ENCODE peak calls at places on chromosomes 5 and 9, in six cellular contexts. O, J, F, P, H and G are unnamed samples.

GRCh38 chr9:73995836-73996235 is 501.3 kb upstream of the RORB start:
- DNase-seq in O (no peak), J (no peak), F (no peak), P (no peak), H (no peak), G (no peak)

GRCh38 chr9:2923810-2924768 is 80.2 kb upstream of the PUM3 start:
- DNase-seq in O (no peak), H (no peak), J (peak), F (no peak), P (no peak), G (no peak)

GRCh38 chr9:32832354-32832753 is 49.0 kb downstream of the TMEM215 start:
- DNase-seq in O (no peak), J (no peak), H (no peak), P (no peak), F (no peak), G (no peak)

GRCh38 chr5:127813633-127814171 is 110.5 kb downstream of the CCDC192 start:
- DNase-seq in F (no peak), P (no peak), O (no peak), H (no peak), J (no peak), G (no peak)

GRCh38 chr5:87121315-87122170 is 146.1 kb upstream of the RASA1 start:
- DNase-seq in O (no peak), P (no peak), F (no peak), J (no peak), H (no peak), G (no peak)

GRCh38 chr9:124450241-124450924 is at the start of gene ADGRD2:
- DNase-seq in F (no peak), O (peak), P (no peak), J (peak), H (peak), G (no peak)

GRCh38 chr5:56585973-56586740 is 229.2 kb upstream of the MAP3K1 start:
- DNase-seq in F (peak), J (no peak), P (no peak), O (peak), H (peak), G (no peak)

GRCh38 chr5:66807743-66808142 is 211.6 kb downstream of the MAST4 start:
- DNase-seq in F (no peak), J (no peak), H (no peak), P (no peak), O (no peak), G (no peak)

GRCh38 chr9:90838098-90838497 is 36.5 kb downstream of the SYK start:
- DNase-seq in O (no peak), J (peak), F (no peak), H (no peak), P (no peak), G (no peak)

GRCh38 chr5:145587308-145588071 is 247.7 kb downstream of the PRELID2 start:
- DNase-seq in P (no peak), J (no peak), O (no peak), H (no peak), F (no peak), G (no peak)

GRCh38 chr5:33319151-33319550 is 121.6 kb upstream of the TARS1 start:
- DNase-seq in O (no peak), J (no peak), H (no peak), F (no peak), P (no peak), G (no peak)

GRCh38 chr9:127360829-127361228 is 36.1 kb upstream of the SLC2A8 start:
- DNase-seq in P (no peak), O (no peak), H (no peak), J (peak), F (no peak), G (no peak)

GRCh38 chr5:56327810-56328209 is 94.7 kb upstream of the ANKRD55 start:
- DNase-seq in J (no peak), O (no peak), P (no peak), F (no peak), H (no peak), G (no peak)

GRCh38 chr5:28014779-28015178 is 976.4 kb upstream of the CDH9 start:
- DNase-seq in F (no peak), P (no peak), H (no peak), J (no peak), O (no peak), G (no peak)

GRCh38 chr5:77249475-77249874 is 39.0 kb downstream of the PDE8B start:
- DNase-seq in O (no peak), J (no peak), H (no peak), F (no peak), P (no peak), G (no peak)

GRCh38 chr5:71932649-71933338 is 174.5 kb upstream of the MAP1B start:
- DNase-seq in F (peak), J (peak), O (no peak), H (peak), P (no peak), G (no peak)

GRCh38 chr5:96476654-96477053 is 43.6 kb upstream of the PCSK1 start:
- DNase-seq in F (no peak), J (no peak), O (no peak), H (no peak), P (no peak), G (no peak)

GRCh38 chr5:103166704-103167103 is 46.6 kb downstream of the PPIP5K2 start:
- DNase-seq in P (no peak), J (no peak), O (no peak), H (no peak), F (no peak), G (no peak)

GRCh38 chr5:116658141-116658540 is 83.5 kb upstream of the SEMA6A start:
- DNase-seq in J (no peak), P (no peak), O (no peak), H (no peak), F (no peak), G (no peak)

GRCh38 chr9:86660146-86660545 is 287.2 kb downstream of the GAS1 start:
- DNase-seq in F (no peak), P (no peak), J (no peak), H (no peak), O (no peak), G (no peak)

GRCh38 chr9:82281066-82281465 is 292.5 kb downstream of the SPATA31D1 start:
- DNase-seq in P (no peak), H (no peak), F (no peak), O (no peak), J (no peak), G (no peak)

GRCh38 chr5:55540024-55540423 is 5.3 kb upstream of the PLPP1 start:
- DNase-seq in P (no peak), O (no peak), H (no peak), F (no peak), J (no peak), G (no peak)

GRCh38 chr9:2132484-2133082 is 117.4 kb downstream of the SMARCA2 start:
- DNase-seq in H (no peak), F (no peak), O (no peak), J (no peak), P (no peak), G (no peak)

GRCh38 chr9:5269249-5269715 is 35.2 kb downstream of the RLN2 start:
- DNase-seq in O (no peak), P (no peak), J (no peak), F (no peak), H (no peak), G (no peak)

GRCh38 chr5:127492854-127493738 is 24.3 kb upstream of the PRRC1 start:
- DNase-seq in O (no peak), P (no peak), H (no peak), J (no peak), F (no peak), G (no peak)

GRCh38 chr9:135608999-135609317 is 30.4 kb downstream of the GLT6D1 start:
- DNase-seq in O (no peak), F (peak), H (no peak), J (no peak), P (no peak), G (no peak)

DNA sequence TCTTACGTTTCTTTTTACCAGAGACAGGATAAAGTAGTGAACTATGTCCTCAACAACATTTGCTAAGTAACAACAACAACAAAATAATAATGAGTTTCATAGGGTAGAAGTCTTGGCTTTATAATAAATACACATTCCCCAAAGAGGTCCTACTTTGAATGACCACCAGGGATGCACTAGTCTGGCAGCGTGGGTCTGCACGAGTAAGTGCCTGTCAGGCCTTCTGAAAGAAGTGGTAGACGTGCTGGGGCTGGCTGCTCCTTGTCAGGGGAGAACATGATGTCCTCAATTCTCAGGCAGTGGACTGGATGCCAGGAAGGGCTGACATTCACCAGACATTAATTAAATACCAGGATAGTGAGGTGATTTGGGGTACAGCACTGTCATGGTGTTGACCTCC is 331.1 kb downstream of the TMEM38B start:
- DNase-seq in H (no peak), F (peak), P (no peak), J (peak), O (no peak), G (no peak)
- TF ChIP-seq CTCF in H (peak), F (no peak), P (no peak), J (peak), O (no peak), G (no peak)

GRCh38 chr5:15459200-15459599 is 40.8 kb upstream of the FBXL7 start:
- DNase-seq in F (no peak), H (no peak), O (no peak), J (no peak), P (no peak), G (no peak)

GRCh38 chr5:15463231-15463630 is 36.7 kb upstream of the FBXL7 start:
- DNase-seq in O (no peak), F (no peak), H (no peak), J (no peak), P (no peak), G (no peak)
- TF ChIP-seq CTCF in O (no peak), F (peak), H (peak), J (peak), P (no peak), G (peak)

GRCh38 chr5:59216845-59217244 is 634.0 kb downstream of the RAB3C start:
- DNase-seq in H (no peak), P (no peak), O (no peak), J (no peak), F (no peak), G (no peak)

GRCh38 chr5:59218424-59219045 is 635.7 kb downstream of the RAB3C start:
- DNase-seq in J (no peak), H (no peak), P (no peak), F (no peak), O (no peak), G (no peak)

GRCh38 chr5:59222687-59223511 is 640.0 kb downstream of the RAB3C start:
- DNase-seq in P (no peak), F (no peak), O (no peak), H (no peak), J (no peak), G (no peak)

DNA sequence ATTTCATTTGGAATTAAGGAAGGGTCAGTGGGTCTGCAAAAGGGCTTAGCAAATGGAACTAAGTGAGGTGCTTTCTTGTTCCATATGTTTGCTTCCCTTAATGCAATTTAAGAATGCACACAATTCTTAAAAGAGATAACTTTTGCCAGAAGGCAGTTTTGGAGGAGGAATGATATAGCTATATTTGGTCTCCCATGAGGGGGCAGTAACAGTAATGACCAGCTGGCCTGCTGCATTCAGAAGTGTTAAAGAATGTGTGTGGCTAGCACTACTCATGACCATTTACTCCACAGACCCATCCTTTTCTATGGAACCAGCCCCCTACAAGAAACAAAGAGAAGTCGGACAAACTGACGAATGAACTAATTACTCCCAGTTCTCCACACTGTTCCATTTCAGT is 638.9 kb downstream of the RAB3C start:
- DNase-seq in J (no peak), O (no peak), H (no peak), P (no peak), F (no peak), G (no peak)
- TF ChIP-seq CTCF in J (no peak), O (no peak), H (no peak), P (no peak), F (no peak), G (no peak)

DNA sequence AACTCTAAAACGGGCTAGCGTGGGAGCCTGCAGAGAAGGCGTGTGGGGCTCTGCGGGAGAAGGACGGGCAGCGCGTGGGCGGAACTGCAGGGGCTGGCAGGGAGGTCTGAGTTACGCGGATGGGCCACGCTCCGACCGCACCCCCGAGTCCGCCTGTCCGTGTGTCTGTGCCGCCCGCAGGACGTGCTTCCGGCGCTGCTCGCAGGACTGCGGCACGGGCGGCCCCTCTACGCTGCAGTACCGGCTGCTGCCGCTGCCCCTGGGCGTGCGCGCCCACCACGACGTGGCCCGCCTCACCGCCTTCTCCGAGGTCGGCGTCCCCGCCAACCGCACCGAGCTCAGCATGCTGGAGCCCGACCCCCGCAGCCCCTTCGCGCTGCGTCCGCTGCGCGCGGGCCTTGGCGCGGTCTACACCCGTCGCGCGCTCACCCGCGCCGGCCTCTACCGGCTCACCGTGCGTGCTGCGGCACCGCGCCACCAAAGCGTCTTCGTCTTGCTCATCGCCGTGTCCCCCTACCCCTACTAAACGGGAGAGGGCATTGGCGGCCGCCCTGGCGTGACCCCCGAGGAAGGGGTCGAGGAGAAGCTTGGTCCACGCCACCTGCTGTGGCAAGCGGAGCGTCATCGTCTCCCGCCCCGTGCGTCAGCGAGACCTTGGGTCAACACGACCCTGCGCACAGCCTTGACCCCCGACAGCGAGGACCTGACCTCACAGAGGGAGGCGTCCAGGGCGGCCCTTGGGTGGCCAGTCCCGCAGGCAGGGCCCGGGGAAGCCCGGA is 11.4 kb upstream of the ASS1 start:
- DNase-seq in H (peak), J (peak), F (peak), P (peak), O (no peak), G (peak)
- TF ChIP-seq CTCF in H (peak), J (peak), F (peak), P (no peak), O (peak), G (peak)

GRCh38 chr9:108551030-108551964 is 304.5 kb downstream of the ACTL7B start:
- DNase-seq in H (no peak), F (peak), O (no peak), P (no peak), J (no peak), G (no peak)

GRCh38 chr9:108549184-108549583 is 306.6 kb downstream of the ACTL7B start:
- DNase-seq in O (no peak), J (no peak), H (no peak), F (no peak), P (no peak), G (no peak)

GRCh38 chr9:108550111-108550510 is 305.7 kb downstream of the ACTL7B start:
- DNase-seq in O (no peak), P (no peak), F (peak), J (no peak), H (no peak), G (no peak)

GRCh38 chr9:108552459-108553040 is 303.2 kb downstream of the ACTL7B start:
- DNase-seq in H (no peak), J (no peak), P (no peak), O (no peak), F (no peak), G (no peak)

DNA sequence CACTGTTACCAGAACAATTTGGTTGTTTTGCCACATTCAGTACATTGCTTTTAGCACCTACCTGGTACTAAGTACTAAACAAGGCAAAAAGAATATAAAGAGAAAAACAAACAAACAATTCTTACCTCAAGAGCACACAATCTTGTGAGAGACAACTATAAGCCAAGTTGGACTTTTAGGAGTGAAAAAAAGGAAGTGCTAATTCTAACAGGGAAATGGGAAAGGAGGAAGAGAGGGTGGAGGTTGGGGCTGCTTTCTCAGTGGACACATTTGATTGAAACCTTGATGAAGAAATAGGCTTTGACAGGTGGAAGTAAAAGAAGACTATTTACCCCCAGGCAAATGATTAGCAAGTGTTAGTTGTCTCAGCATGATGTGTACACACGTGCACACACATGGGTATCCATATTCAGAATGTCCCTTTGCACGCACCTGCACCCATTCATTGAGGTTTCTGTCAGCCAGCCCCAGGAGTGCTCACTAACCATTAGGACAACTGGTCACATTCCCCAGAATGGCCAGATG is 302.6 kb downstream of the ACTL7B start:
- DNase-seq in P (no peak), F (no peak), J (no peak), O (no peak), H (no peak), G (no peak)
- TF ChIP-seq CTCF in P (no peak), F (no peak), J (no peak), O (no peak), H (no peak), G (no peak)

GRCh38 chr5:111757582-111758283 is 739 bp upstream of the NREP start:
- DNase-seq in J (peak), F (peak), O (peak), H (peak), P (peak), G (peak)
- TF ChIP-seq CTCF in J (no peak), F (peak), O (no peak), H (no peak), P (no peak), G (no peak)

GRCh38 chr5:8633259-8633658 is 764.3 kb downstream of the MTRR start:
- DNase-seq in P (no peak), H (no peak), O (no peak), J (no peak), F (no peak), G (no peak)

GRCh38 chr5:8633706-8634105 is 764.8 kb downstream of the MTRR start:
- DNase-seq in F (no peak), P (no peak), J (no peak), O (no peak), H (no peak), G (no peak)

GRCh38 chr5:8628521-8628920 is 759.6 kb downstream of the MTRR start:
- DNase-seq in H (no peak), F (no peak), O (no peak), P (no peak), J (no peak), G (no peak)
- TF ChIP-seq CTCF in H (no peak), F (no peak), O (no peak), P (no peak), J (no peak), G (no peak)

DNA sequence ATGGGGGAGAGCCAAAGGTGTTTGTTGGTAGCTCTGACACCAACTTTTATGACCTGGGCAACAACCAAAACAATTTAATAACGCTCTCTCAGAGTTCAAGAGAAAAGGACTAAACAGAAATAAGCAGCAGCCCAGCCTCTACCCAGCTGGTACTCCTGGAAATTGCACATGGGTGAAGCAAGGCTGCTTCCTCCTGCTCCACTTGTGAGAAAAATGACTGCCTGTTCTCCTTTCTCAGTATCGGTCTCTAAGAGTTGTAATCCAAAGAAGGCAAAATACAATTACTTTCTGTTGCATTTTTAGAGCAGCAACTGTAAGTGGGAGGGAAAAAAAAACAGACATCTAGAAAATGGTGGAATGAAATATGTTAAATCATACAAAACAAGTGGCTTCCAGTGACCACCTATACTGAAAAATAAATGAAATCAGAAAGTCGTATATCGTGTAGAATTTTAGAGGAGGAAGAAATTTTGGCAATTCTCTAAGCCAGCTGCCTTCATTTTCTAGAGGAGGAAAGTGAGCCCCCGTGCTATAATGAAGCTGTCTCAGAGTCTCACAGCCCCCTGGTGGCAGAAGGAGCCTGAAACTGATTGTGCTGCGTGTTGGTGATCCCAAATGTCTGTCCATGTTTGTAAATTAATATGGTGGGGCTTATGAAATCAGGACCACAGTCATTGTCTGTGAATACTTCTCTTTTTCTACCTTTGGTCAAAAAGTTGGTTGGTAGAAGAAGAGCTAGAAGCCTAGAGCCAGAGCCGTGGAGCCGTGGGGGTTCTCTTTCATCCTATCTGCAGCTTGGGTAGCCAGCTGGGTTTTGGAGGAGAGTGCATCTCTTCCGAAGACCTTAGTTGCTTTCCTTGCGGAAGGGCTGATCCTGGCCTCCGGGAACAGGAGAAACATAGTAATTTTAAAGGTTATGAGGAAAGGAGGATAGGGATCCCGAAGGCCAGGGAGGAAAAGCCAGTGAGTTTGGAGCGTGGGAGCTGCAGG is 139.9 kb downstream of the PIP5K1B start:
- DNase-seq in H (peak), J (peak), O (no peak), F (no peak), P (no peak), G (no peak)
- TF ChIP-seq CTCF in H (peak), J (peak), O (peak), F (peak), P (peak), G (peak)

GRCh38 chr5:175796536-175797499 is 74.6 kb upstream of the CPLX2 start:
- DNase-seq in O (peak), H (peak), P (peak), J (peak), F (peak), G (no peak)
- TF ChIP-seq CTCF in O (no peak), H (no peak), P (no peak), J (no peak), F (no peak), G (no peak)